ENCODE peak calls at places on chromosomes 16 and 17, in six cellular contexts. D, I, R, B, A and N are unnamed samples.
A peak's percentile ranks its signal among the peaks of the same experiment; 100 is the strongest.

GRCh38 chr17:60169921-60170817 is 20.4 kb downstream of the CA4 start:
- DNase-seq in B (no peak), A (peak; percentile 80), D (peak; percentile 57), I (no peak), R (peak; percentile 56), N (peak; percentile 66)

GRCh38 chr16:83968891-83969672 is 1.0 kb downstream of the NECAB2 start:
- DNase-seq in I (no peak), B (no peak), A (no peak), D (no peak), R (no peak), N (no peak)

GRCh38 chr17:56975656-56976055 is 2.3 kb upstream of the SCPEP1 start:
- DNase-seq in A (no peak), D (no peak), B (no peak), I (no peak), R (no peak), N (no peak)

GRCh38 chr16:31708348-31708747 is 165.3 kb upstream of the ZNF267 start:
- DNase-seq in A (no peak), B (no peak), R (no peak), D (no peak), I (no peak), N (no peak)

GRCh38 chr16:16144416-16144815 is 78.9 kb downstream of the ABCC6 start:
- DNase-seq in B (no peak), A (no peak), I (no peak), D (no peak), R (no peak), N (no peak)

GRCh38 chr17:56595831-56596740 is 2.6 kb downstream of the NOG start:
- DNase-seq in A (no peak), D (no peak), R (no peak), I (no peak), B (no peak), N (no peak)

GRCh38 chr16:68786685-68787418 is 49.8 kb downstream of the CDH1 start:
- DNase-seq in D (peak; percentile 57), R (peak; percentile 69), A (peak; percentile 47), B (no peak), I (peak; percentile 46), N (peak; percentile 89)

GRCh38 chr17:56913000-56913866 is 616 bp downstream of the TRIM25 start:
- DNase-seq in D (no peak), B (no peak), A (peak; percentile 10), I (no peak), R (peak; percentile 22), N (peak; percentile 25)

GRCh38 chr16:69469807-69470561 is 45.6 kb downstream of the CYB5B start:
- DNase-seq in A (no peak), B (peak; percentile 88), D (no peak), R (no peak), I (no peak), N (no peak)

GRCh38 chr16:4093495-4094137 is 22.6 kb downstream of the ADCY9 start:
- DNase-seq in R (peak; percentile 44), I (no peak), D (peak; percentile 70), B (no peak), A (peak; percentile 55), N (peak; percentile 23)

GRCh38 chr16:76535-77272 is 1.3 kb upstream of the MPG start:
- DNase-seq in I (no peak), A (peak; percentile 84), R (peak; percentile 93), D (peak; percentile 92), B (no peak), N (peak; percentile 68)

GRCh38 chr17:64591944-64592343 is 70.2 kb downstream of the SMURF2 start:
- DNase-seq in R (no peak), D (no peak), I (no peak), B (no peak), A (no peak), N (no peak)

GRCh38 chr17:49151996-49152395 is 19.4 kb downstream of the B4GALNT2 start:
- DNase-seq in B (no peak), D (no peak), I (no peak), A (no peak), R (no peak), N (no peak)

GRCh38 chr16:82638095-82638798 is 11.5 kb downstream of the CDH13 start:
- DNase-seq in B (no peak), D (peak; percentile 92), I (no peak), R (peak; percentile 85), A (peak; percentile 91), N (peak; percentile 93)

GRCh38 chr16:84022641-84023040 is 20.0 kb downstream of the SLC38A8 start:
- DNase-seq in B (no peak), A (no peak), I (no peak), D (no peak), R (no peak), N (no peak)

GRCh38 chr16:85615014-85615851 is 2.1 kb downstream of the GSE1 start:
- DNase-seq in D (no peak), R (no peak), I (no peak), A (no peak), B (no peak), N (no peak)

DNA sequence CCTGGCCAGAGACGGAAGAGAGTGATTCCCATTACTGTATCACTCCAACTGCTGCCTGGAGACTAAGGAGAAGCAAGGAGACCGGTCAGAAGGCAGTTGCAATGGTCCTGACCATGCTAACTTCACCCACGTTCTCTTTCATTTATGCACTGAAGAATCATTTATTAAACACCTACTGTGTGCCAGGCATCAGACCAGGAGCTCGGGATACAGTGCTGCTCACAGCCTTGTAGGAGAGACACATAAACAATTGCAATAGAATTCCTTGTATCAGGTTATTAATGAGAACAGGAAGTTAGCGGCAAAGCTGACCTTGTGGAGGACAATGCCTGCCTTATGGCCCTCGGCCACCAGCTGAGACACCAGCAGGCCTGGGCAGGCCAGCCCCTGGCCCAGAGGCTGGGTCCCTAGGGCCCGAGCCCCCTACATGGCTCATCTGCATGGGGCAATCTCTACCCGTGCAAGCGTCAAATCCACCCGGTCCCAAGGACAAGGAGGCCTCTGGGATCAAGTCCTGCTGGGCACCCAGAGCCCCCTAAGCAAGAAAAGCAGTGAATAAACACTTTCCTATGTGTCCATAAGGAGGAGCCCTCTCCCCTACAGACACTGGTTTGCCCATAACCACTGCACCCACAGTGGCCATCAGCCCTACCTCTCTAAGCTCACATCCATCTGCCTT is 8.6 kb upstream of the ENPP7 start:
- DNase-seq in B (no peak), R (no peak), I (no peak), A (no peak), D (no peak), N (peak; percentile 41)
- TF ChIP-seq CTCF in B (peak; percentile 3), R (peak; percentile 25), I (no peak), A (peak; percentile 20), D (peak; percentile 12), N (peak; percentile 49)

GRCh38 chr16:50613281-50613991 is 65.2 kb downstream of the NKD1 start:
- DNase-seq in D (peak; percentile 3), B (no peak), A (peak; percentile 65), I (no peak), R (peak; percentile 27), N (peak; percentile 20)
- H3K4me3 ChIP-seq in D (no peak overlapping the region), B (no peak overlapping the region), A (no peak overlapping the region), I (no peak overlapping the region), R (no peak overlapping the region), N (no peak overlapping the region)

GRCh38 chr17:74759941-74760340 is 11.5 kb downstream of the NHERF1 start:
- DNase-seq in I (no peak), R (no peak), B (no peak), D (no peak), A (no peak), N (no peak)

GRCh38 chr17:74758846-74759163 is 10.4 kb downstream of the NHERF1 start:
- DNase-seq in I (no peak), R (no peak), D (peak; percentile 25), B (no peak), A (no peak), N (no peak)

GRCh38 chr17:74760404-74761105 is 12.1 kb downstream of the NHERF1 start:
- DNase-seq in R (no peak), D (no peak), I (no peak), A (no peak), B (no peak), N (no peak)

GRCh38 chr17:74757931-74758845 is 9.8 kb downstream of the NHERF1 start:
- DNase-seq in I (no peak), A (peak; percentile 43), R (no peak), D (no peak), B (no peak), N (peak; percentile 53)

DNA sequence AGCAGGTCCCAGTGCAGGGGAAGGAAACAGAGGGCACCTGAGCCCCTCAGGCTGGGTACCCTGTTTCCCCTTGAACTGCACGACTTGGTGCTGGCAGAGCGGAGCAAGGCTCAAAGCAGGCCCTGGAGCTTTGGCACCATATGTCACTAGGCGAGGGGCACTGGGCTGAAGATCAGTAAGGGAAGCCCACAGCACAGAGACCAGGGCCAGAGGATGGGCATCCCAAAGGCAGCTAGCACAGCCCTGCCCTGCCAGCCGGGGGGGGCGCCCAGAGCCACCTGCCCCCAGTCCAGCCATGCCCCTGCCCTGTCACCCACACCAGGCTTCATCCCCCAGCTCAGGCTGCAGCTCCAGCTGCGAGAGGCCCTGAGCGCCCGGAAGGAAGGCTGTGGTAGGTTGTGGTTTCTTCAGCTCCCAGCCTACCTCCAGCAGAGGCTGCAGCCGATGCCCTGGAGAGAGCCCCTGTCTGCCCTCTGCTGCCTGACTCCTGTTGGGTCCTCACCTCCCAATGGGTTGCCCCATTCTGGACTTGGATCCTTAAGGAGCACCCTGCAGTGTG is 10.9 kb downstream of the NHERF1 start:
- DNase-seq in B (peak; percentile 81), D (no peak), R (no peak), I (no peak), A (no peak), N (no peak)
- TF ChIP-seq CTCF in B (peak; percentile 31), D (no peak), R (peak; percentile 5), I (no peak), A (no peak), N (no peak)

GRCh38 chr16:12575288-12575687 is 228.4 kb downstream of the CPPED1 start:
- DNase-seq in D (no peak), R (no peak), B (no peak), I (no peak), A (no peak), N (no peak)
- H3K4me3 ChIP-seq in D (no peak overlapping the region), R (no peak overlapping the region), B (no peak overlapping the region), I (no peak overlapping the region), A (no peak overlapping the region), N (no peak overlapping the region)

GRCh38 chr16:48538746-48539484 is 71.1 kb downstream of the N4BP1 start:
- DNase-seq in R (peak; percentile 13), D (no peak), A (no peak), I (no peak), B (no peak), N (no peak)
- TF ChIP-seq CTCF in R (peak; percentile 50), D (peak; percentile 40), A (peak; percentile 46), I (peak; percentile 8), B (no peak), N (peak; percentile 68)